ENCODE peak calls at places on chromosome 5, in eight cellular contexts. A is astrocyte, M is fibroblast of lung, X is AG04450, B is GM06990, D is foreskin fibroblast, W is epithelial cell of proximal tubule, V is psoas muscle. P is an unnamed sample.
A peak's percentile ranks its signal among the peaks of the same experiment; 100 is the strongest.

GRCh38 chr5:171907731-171908343 is 98.6 kb downstream of the FBXW11 start:
- DNase-seq in A (peak; percentile 32), M (peak; percentile 80), X (peak; percentile 43), B (no peak), D (peak; percentile 85), W (no peak), V (no peak), P (peak; percentile 79)

GRCh38 chr5:122267195-122267594 is 44.8 kb upstream of the SNCAIP start:
- DNase-seq in A (no peak), M (no peak), X (no peak), B (no peak), D (no peak), W (no peak), V (no peak), P (no peak)

GRCh38 chr5:116068028-116068632 is 16.7 kb upstream of the COMMD10 start:
- DNase-seq in A (peak; percentile 26), M (peak; percentile 82), X (peak; percentile 29), B (no peak), D (peak; percentile 84), W (no peak), V (no peak), P (peak; percentile 82)

GRCh38 chr5:134227259-134227658 is 1.4 kb upstream of the PPP2CA start:
- DNase-seq in A (no peak), M (no peak), X (no peak), B (no peak), D (peak; percentile 52), W (no peak), V (no peak), P (no peak)

GRCh38 chr5:108788142-108788541 is 40.4 kb downstream of the FER start:
- DNase-seq in A (no peak), M (peak; percentile 34), X (peak; percentile 1), B (no peak), D (peak; percentile 34), W (no peak), V (peak; percentile 84), P (no peak)

GRCh38 chr5:172833691-172834569 is at the start of gene ERGIC1:
- DNase-seq in A (peak; percentile 65), M (peak; percentile 80), X (no peak), B (peak; percentile 89), D (peak; percentile 95), W (no peak), V (peak; percentile 94), P (peak; percentile 92)

GRCh38 chr5:74579215-74579614 is 61.3 kb downstream of the ENC1 start:
- DNase-seq in A (peak; percentile 96), M (no peak), X (no peak), B (peak; percentile 76), D (no peak), W (no peak), V (no peak), P (peak; percentile 26)

GRCh38 chr5:69450116-69450515 is 35.2 kb downstream of the MARVELD2 start:
- DNase-seq in A (peak; percentile 96), M (peak; percentile 82), X (peak; percentile 59), B (no peak), D (peak; percentile 93), W (peak; percentile 63), V (no peak), P (peak; percentile 96)

GRCh38 chr5:36073595-36074216 is 7.0 kb upstream of the UGT3A2 start:
- DNase-seq in A (no peak), M (peak; percentile 11), X (no peak), B (no peak), D (no peak), W (no peak), V (no peak), P (peak; percentile 13)

GRCh38 chr5:10331341-10331796 is 22.1 kb upstream of the MARCHF6 start:
- DNase-seq in A (peak; percentile 75), M (peak; percentile 89), X (peak; percentile 65), B (no peak), D (peak; percentile 78), W (no peak), V (peak; percentile 68), P (peak; percentile 63)

GRCh38 chr5:32687167-32687831 is 23.8 kb upstream of the NPR3 start:
- DNase-seq in A (peak; percentile 43), M (no peak), X (no peak), B (no peak), D (peak; percentile 42), W (peak; percentile 62), V (no peak), P (peak; percentile 48)

GRCh38 chr5:139415221-139415861 is 11.5 kb upstream of the SPATA24 start:
- DNase-seq in A (no peak), M (no peak), X (no peak), B (no peak), D (no peak), W (no peak), V (peak; percentile 63), P (no peak)

GRCh38 chr5:107553063-107553676 is 117.6 kb downstream of the EFNA5 start:
- DNase-seq in A (peak; percentile 34), M (no peak), X (no peak), B (no peak), D (peak; percentile 57), W (no peak), V (no peak), P (peak; percentile 81)

GRCh38 chr5:97102010-97102470 is 40.4 kb downstream of the LIX1 start:
- DNase-seq in A (no peak), M (no peak), X (no peak), B (no peak), D (no peak), W (no peak), V (no peak), P (no peak)

GRCh38 chr5:149598966-149599365 is 17.7 kb downstream of the ARHGEF37 start:
- DNase-seq in A (no peak), M (no peak), X (no peak), B (no peak), D (no peak), W (no peak), V (no peak), P (no peak)

GRCh38 chr5:139273322-139273571 is 20.3 kb upstream of the MATR3 start:
- DNase-seq in A (no peak), M (no peak), X (no peak), B (no peak), D (no peak), W (no peak), V (no peak), P (no peak)

GRCh38 chr5:109125755-109126429 is 283.9 kb downstream of the PJA2 start:
- DNase-seq in A (no peak), M (no peak), X (no peak), B (no peak), D (no peak), W (no peak), V (no peak), P (no peak)

GRCh38 chr5:178357127-178357526 is 124.5 kb upstream of the PHYKPL start:
- DNase-seq in A (no peak), M (no peak), X (no peak), B (no peak), D (no peak), W (no peak), V (peak; percentile 54), P (no peak)
- H3K4me3 ChIP-seq in A (no peak overlapping the region), M (no peak overlapping the region), X (no peak overlapping the region), B (no peak overlapping the region), D (no peak overlapping the region), W (no peak overlapping the region), V (no peak overlapping the region), P (no peak overlapping the region)

GRCh38 chr5:136066705-136067271 is 38.0 kb downstream of the TGFBI start:
- DNase-seq in A (peak; percentile 71), M (peak; percentile 69), X (peak; percentile 60), B (no peak), D (peak; percentile 63), W (no peak), V (no peak), P (peak; percentile 55)

GRCh38 chr5:136062563-136063274 is 33.9 kb downstream of the TGFBI start:
- DNase-seq in A (no peak), M (peak; percentile 69), X (no peak), B (no peak), D (peak; percentile 71), W (no peak), V (no peak), P (peak; percentile 55)

GRCh38 chr5:136065588-136065987 is 36.8 kb downstream of the TGFBI start:
- DNase-seq in A (no peak), M (no peak), X (no peak), B (no peak), D (no peak), W (no peak), V (no peak), P (no peak)

GRCh38 chr5:136063778-136064465 is 35.1 kb downstream of the TGFBI start:
- DNase-seq in A (no peak), M (no peak), X (no peak), B (no peak), D (no peak), W (no peak), V (no peak), P (no peak)

DNA sequence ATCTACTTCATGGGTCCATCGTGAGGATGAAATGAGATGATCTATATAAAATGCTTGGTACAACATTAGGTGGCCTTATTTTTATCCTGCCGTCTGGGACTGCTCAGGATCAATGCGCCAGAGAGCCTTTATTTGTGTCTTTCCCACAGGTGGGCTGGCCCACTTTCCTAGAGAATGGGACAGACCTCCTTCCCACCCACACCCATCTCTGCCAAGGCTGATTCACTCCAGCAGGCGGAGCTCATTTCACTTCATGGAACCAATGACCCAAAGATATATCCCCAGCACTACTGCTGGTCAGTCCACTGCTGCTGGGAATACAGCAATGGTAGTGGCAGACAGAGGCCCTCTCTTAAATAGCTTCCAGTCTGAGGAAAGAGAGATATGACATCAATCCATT is 35.7 kb downstream of the TGFBI start:
- DNase-seq in A (peak; percentile 40), M (no peak), X (no peak), B (no peak), D (peak; percentile 32), W (no peak), V (no peak), P (peak; percentile 39)
- TF ChIP-seq CTCF in A (peak; percentile 13), M (peak; percentile 36), X (peak; percentile 27), B (peak; percentile 25), D (no peak), W (peak; percentile 46), V (peak; percentile 6), P (peak; percentile 25)

DNA sequence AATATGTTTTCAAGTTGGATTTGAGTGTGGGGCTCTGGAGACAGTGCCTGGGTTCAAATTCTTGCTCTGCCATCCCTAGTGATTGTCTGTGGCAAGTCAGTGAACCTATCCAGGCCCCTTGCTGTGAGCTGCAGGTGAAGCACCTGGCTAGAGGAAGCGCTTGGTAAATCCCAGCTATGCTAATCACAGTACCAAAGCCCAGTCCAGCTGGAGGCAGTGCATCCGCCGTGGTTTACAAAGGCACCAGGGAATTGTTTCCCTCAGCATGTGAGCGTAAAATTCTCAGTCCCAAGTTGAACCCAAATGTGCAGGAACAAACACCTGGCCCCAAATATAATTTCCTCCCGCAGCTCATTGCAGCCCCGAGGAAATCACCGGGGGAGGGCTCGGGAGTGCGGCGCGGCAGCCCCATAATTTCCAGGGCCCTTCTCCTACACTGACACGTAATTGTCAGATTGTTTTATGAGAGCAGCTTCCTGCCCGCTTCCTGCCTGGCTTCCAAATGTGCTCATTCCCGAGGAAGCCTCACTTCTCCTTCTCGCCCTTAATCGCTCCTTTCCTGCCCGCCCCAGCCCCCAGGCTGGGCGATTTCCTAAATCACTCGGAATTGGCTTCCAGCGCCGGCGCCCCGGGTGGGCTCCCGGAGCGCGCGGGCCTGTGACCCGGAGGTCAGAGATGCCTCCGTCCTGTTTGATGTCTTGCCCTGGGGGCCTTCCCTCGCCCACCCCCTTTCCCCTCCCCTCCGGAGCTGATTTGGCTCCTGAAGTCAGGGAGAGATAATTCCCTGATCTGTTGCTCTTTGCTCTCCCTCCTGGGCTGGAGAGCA is 134.4 kb downstream of the FGF1 start:
- DNase-seq in A (no peak), M (no peak), X (no peak), B (no peak), D (peak; percentile 64), W (no peak), V (no peak), P (peak; percentile 44)
- H3K4me3 ChIP-seq in A (peak overlapping the region; percentile 37), M (peak overlapping the region; percentile 31), X (peak overlapping the region; percentile 39), B (no peak overlapping the region), D (peak overlapping the region; percentile 34), W (peak overlapping the region; percentile 24), V (peak overlapping the region; percentile 42), P (peak overlapping the region; percentile 21)

GRCh38 chr5:179986328-179986727 is 78.6 kb upstream of the TBC1D9B start:
- DNase-seq in A (no peak), M (peak; percentile 17), X (no peak), B (no peak), D (no peak), W (no peak), V (no peak), P (peak; percentile 15)
- TF ChIP-seq CTCF in A (no peak), M (no peak), X (no peak), B (no peak), D (no peak), W (peak; percentile 15), V (peak; percentile 31), P (no peak)